ENCODE peak calls at places on chromosomes 12 and 14, in seven cellular contexts. One of them, this sample, is unnamed.
A peak's percentile ranks its signal among the peaks of the same experiment; 100 is the strongest.

GRCh38 chr12:27336254-27336653 is 3.6 kb downstream of the BMAL2 start:
- DNase-seq in right lobe of liver: no peak
- DNase-seq in uterus: no peak
- DNase-seq in stomach: peak; percentile 46
- DNase-seq in HepG2: no peak
- DNase-seq in A549: no peak
- DNase-seq in IMR-90: no peak
- DNase-seq in this sample: no peak

GRCh38 chr14:52314521-52315354 is 626 bp downstream of the PTGER2 start:
- DNase-seq in right lobe of liver: peak; percentile 51
- DNase-seq in uterus: peak; percentile 36
- DNase-seq in stomach: peak; percentile 34
- DNase-seq in HepG2: no peak
- DNase-seq in A549: peak; percentile 27
- DNase-seq in IMR-90: peak; percentile 32
- DNase-seq in this sample: peak; percentile 55

GRCh38 chr14:80781968-80782367 is 159.6 kb downstream of the CEP128 start:
- DNase-seq in right lobe of liver: no peak
- DNase-seq in uterus: no peak
- DNase-seq in stomach: no peak
- DNase-seq in HepG2: no peak
- DNase-seq in A549: no peak
- DNase-seq in IMR-90: peak; percentile 47
- DNase-seq in this sample: no peak

GRCh38 chr14:22598896-22599244 is 770 bp downstream of the ABHD4 start:
- DNase-seq in right lobe of liver: no peak
- DNase-seq in uterus: peak; percentile 72
- DNase-seq in stomach: peak; percentile 64
- DNase-seq in HepG2: peak; percentile 82
- DNase-seq in A549: peak; percentile 81
- DNase-seq in IMR-90: peak; percentile 71
- DNase-seq in this sample: peak; percentile 74

GRCh38 chr12:5588231-5588995 is 156.5 kb downstream of the NTF3 start:
- DNase-seq in right lobe of liver: no peak
- DNase-seq in uterus: no peak
- DNase-seq in stomach: no peak
- DNase-seq in HepG2: no peak
- DNase-seq in A549: no peak
- DNase-seq in IMR-90: peak; percentile 45
- DNase-seq in this sample: no peak

GRCh38 chr12:752673-753400 is 458 bp downstream of the WNK1 start:
- DNase-seq in right lobe of liver: peak; percentile 78
- DNase-seq in uterus: no peak
- DNase-seq in stomach: peak; percentile 68
- DNase-seq in HepG2: no peak
- DNase-seq in A549: no peak
- DNase-seq in IMR-90: peak; percentile 21
- DNase-seq in this sample: peak; percentile 45

GRCh38 chr12:116598341-116599284 is 39.4 kb downstream of the MAP1LC3B2 start:
- DNase-seq in right lobe of liver: no peak
- DNase-seq in uterus: peak; percentile 51
- DNase-seq in stomach: no peak
- DNase-seq in HepG2: no peak
- DNase-seq in A549: no peak
- DNase-seq in IMR-90: no peak
- DNase-seq in this sample: no peak

GRCh38 chr12:111406474-111407370 is 999 bp downstream of the SH2B3 start:
- DNase-seq in right lobe of liver: no peak
- DNase-seq in uterus: no peak
- DNase-seq in stomach: no peak
- DNase-seq in HepG2: no peak
- DNase-seq in A549: no peak
- DNase-seq in IMR-90: no peak
- DNase-seq in this sample: no peak

GRCh38 chr12:6708968-6709394 is 8.4 kb upstream of the PIANP start:
- DNase-seq in right lobe of liver: no peak
- DNase-seq in uterus: no peak
- DNase-seq in stomach: no peak
- DNase-seq in HepG2: no peak
- DNase-seq in A549: no peak
- DNase-seq in IMR-90: no peak
- DNase-seq in this sample: no peak

GRCh38 chr12:1496162-1496925 is 98.0 kb downstream of the FBXL14 start:
- DNase-seq in right lobe of liver: no peak
- DNase-seq in uterus: no peak
- DNase-seq in stomach: peak; percentile 52
- DNase-seq in HepG2: no peak
- DNase-seq in A549: no peak
- DNase-seq in IMR-90: peak; percentile 31
- DNase-seq in this sample: no peak

GRCh38 chr12:11171953-11172675 is 1.1 kb downstream of the SMIM10L1 start:
- DNase-seq in right lobe of liver: no peak
- DNase-seq in uterus: no peak
- DNase-seq in stomach: no peak
- DNase-seq in HepG2: peak; percentile 6
- DNase-seq in A549: peak; percentile 10
- DNase-seq in IMR-90: peak; percentile 19
- DNase-seq in this sample: no peak

GRCh38 chr14:39628087-39628486 is 195.9 kb upstream of the FBXO33 start:
- DNase-seq in right lobe of liver: no peak
- DNase-seq in uterus: no peak
- DNase-seq in stomach: no peak
- DNase-seq in HepG2: no peak
- DNase-seq in A549: no peak
- DNase-seq in IMR-90: no peak
- DNase-seq in this sample: no peak

GRCh38 chr12:128930591-128930990 is 77.3 kb downstream of the GLT1D1 start:
- DNase-seq in right lobe of liver: no peak
- DNase-seq in uterus: no peak
- DNase-seq in stomach: no peak
- DNase-seq in HepG2: no peak
- DNase-seq in A549: no peak
- DNase-seq in IMR-90: no peak
- DNase-seq in this sample: no peak

GRCh38 chr12:108853426-108853825 is 4.0 kb downstream of the SSH1 start:
- DNase-seq in right lobe of liver: no peak
- DNase-seq in uterus: no peak
- DNase-seq in stomach: no peak
- DNase-seq in HepG2: no peak
- DNase-seq in A549: no peak
- DNase-seq in IMR-90: no peak
- DNase-seq in this sample: no peak

GRCh38 chr12:108854055-108854452 is 3.3 kb downstream of the SSH1 start:
- DNase-seq in right lobe of liver: no peak
- DNase-seq in uterus: peak; percentile 76
- DNase-seq in stomach: no peak
- DNase-seq in HepG2: peak; percentile 6
- DNase-seq in A549: no peak
- DNase-seq in IMR-90: peak; percentile 95
- DNase-seq in this sample: no peak

GRCh38 chr12:108856170-108856427 is 1.3 kb downstream of the SSH1 start:
- DNase-seq in right lobe of liver: no peak
- DNase-seq in uterus: no peak
- DNase-seq in stomach: no peak
- DNase-seq in HepG2: no peak
- DNase-seq in A549: no peak
- DNase-seq in IMR-90: no peak
- DNase-seq in this sample: no peak

GRCh38 chr12:108855284-108856169 is 1.9 kb downstream of the SSH1 start:
- DNase-seq in right lobe of liver: no peak
- DNase-seq in uterus: no peak
- DNase-seq in stomach: no peak
- DNase-seq in HepG2: peak; percentile 43
- DNase-seq in A549: no peak
- DNase-seq in IMR-90: peak; percentile 52
- DNase-seq in this sample: no peak

DNA sequence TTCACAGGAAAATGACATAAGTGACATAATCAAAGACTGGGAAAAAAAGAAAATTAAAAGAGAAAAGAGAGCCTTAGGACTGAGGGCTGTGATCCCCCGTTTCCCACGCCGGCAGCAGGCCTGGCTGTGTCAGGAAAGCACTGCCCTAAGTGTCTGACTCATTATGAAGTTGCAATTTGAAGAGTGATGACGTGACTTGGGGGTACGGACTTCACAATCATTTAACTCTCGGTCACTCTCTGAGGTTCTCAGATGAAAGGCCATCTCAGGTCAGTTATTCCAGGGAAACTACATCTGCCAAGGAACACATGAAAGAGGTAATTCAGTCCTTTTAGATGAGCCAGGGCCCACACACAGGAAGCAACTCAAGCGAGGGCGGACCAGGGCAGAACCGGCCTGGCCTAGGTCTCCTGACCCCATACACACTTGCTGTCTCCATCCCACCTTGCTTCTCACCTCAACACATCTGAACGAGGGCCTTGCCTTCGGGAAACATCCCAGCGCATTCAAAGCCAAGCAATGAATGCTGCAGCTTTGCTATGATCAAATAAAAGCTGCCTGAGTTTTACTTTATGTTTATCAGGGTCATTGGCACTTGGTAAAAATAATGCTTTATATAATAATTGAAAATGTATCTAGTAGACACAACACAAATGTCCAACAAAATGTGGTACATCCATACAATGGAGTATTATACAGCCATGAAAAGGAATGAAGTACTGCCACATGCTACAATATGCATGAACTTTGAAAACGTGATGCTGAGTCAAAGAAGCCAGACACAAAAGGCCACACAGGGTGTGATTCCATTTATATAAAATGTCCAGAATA is 2.7 kb downstream of the SSH1 start:
- DNase-seq in right lobe of liver: no peak
- DNase-seq in uterus: peak; percentile 74
- DNase-seq in stomach: no peak
- DNase-seq in HepG2: no peak
- DNase-seq in A549: peak; percentile 75
- DNase-seq in IMR-90: peak; percentile 100
- DNase-seq in this sample: no peak
- H3K4me1 ChIP-seq in right lobe of liver: no peaks in the 10 kb centered on the region
- H3K4me1 ChIP-seq in uterus: peaks cover 10% of the 10 kb centered on the region
- H3K4me1 ChIP-seq in stomach: peaks cover 87% of the 10 kb centered on the region
- H3K4me1 ChIP-seq in HepG2: peaks cover 32% of the 10 kb centered on the region
- H3K4me1 ChIP-seq in A549: peaks cover 71% of the 10 kb centered on the region
- H3K4me1 ChIP-seq in IMR-90: peaks cover 30% of the 10 kb centered on the region
- H3K4me1 ChIP-seq in this sample: no peaks in the 10 kb centered on the region

DNA sequence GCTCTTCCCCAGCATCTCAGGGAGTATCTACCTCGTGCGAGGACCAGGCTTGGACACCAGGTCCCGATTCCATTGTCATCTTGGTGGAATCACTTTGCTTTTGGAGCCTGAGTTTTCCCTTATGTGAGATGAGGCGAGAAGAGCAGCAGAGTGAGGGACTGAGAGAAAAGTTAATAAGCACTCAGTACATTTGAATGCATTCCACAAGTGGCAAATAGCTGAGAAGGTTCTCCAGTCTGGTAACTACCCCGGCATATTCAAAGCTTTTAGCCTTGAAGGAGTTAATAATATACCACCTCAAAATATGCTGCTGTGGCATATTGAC is 465 bp upstream of the GALC start:
- DNase-seq in right lobe of liver: no peak
- DNase-seq in uterus: no peak
- DNase-seq in stomach: no peak
- DNase-seq in HepG2: no peak
- DNase-seq in A549: no peak
- DNase-seq in IMR-90: no peak
- DNase-seq in this sample: no peak
- TF ChIP-seq POLR2A in right lobe of liver: no peak
- TF ChIP-seq POLR2A in uterus: no peak
- TF ChIP-seq POLR2A in stomach: no peak
- TF ChIP-seq POLR2A in HepG2: no peak
- TF ChIP-seq POLR2A in A549: no peak
- TF ChIP-seq POLR2A in IMR-90: no peak
- TF ChIP-seq POLR2A in this sample: no peak

GRCh38 chr12:50222275-50222783 is 55.2 kb upstream of the CERS5 start:
- DNase-seq in right lobe of liver: no peak
- DNase-seq in uterus: peak; percentile 78
- DNase-seq in stomach: peak; percentile 33
- DNase-seq in HepG2: no peak
- DNase-seq in A549: no peak
- DNase-seq in IMR-90: peak; percentile 95
- DNase-seq in this sample: peak; percentile 34
- H3K4me1 ChIP-seq in right lobe of liver: no peaks in the 10 kb centered on the region
- H3K4me1 ChIP-seq in uterus: no peaks in the 10 kb centered on the region
- H3K4me1 ChIP-seq in stomach: peaks cover 65% of the 10 kb centered on the region
- H3K4me1 ChIP-seq in HepG2: peaks cover 9% of the 10 kb centered on the region
- H3K4me1 ChIP-seq in A549: peaks cover 54% of the 10 kb centered on the region
- H3K4me1 ChIP-seq in IMR-90: peaks cover 12% of the 10 kb centered on the region
- H3K4me1 ChIP-seq in this sample: peaks cover 5% of the 10 kb centered on the region

GRCh38 chr14:102000902-102001301 is 36.5 kb downstream of the DYNC1H1 start:
- DNase-seq in right lobe of liver: no peak
- DNase-seq in uterus: no peak
- DNase-seq in stomach: no peak
- DNase-seq in HepG2: no peak
- DNase-seq in A549: no peak
- DNase-seq in IMR-90: no peak
- DNase-seq in this sample: no peak
- TF ChIP-seq POLR2A in right lobe of liver: no peak
- TF ChIP-seq POLR2A in uterus: no peak
- TF ChIP-seq POLR2A in stomach: no peak
- TF ChIP-seq POLR2A in HepG2: no peak
- TF ChIP-seq POLR2A in A549: no peak
- TF ChIP-seq POLR2A in IMR-90: no peak
- TF ChIP-seq POLR2A in this sample: no peak

GRCh38 chr14:68373847-68374582 is 418.9 kb downstream of the ZFP36L1 start:
- DNase-seq in right lobe of liver: no peak
- DNase-seq in uterus: no peak
- DNase-seq in stomach: no peak
- DNase-seq in HepG2: no peak
- DNase-seq in A549: no peak
- DNase-seq in IMR-90: no peak
- DNase-seq in this sample: no peak

GRCh38 chr14:68376067-68376810 is 416.6 kb downstream of the ZFP36L1 start:
- DNase-seq in right lobe of liver: no peak
- DNase-seq in uterus: no peak
- DNase-seq in stomach: no peak
- DNase-seq in HepG2: no peak
- DNase-seq in A549: no peak
- DNase-seq in IMR-90: no peak
- DNase-seq in this sample: no peak

GRCh38 chr14:68374682-68375081 is 418.2 kb downstream of the ZFP36L1 start:
- DNase-seq in right lobe of liver: no peak
- DNase-seq in uterus: peak; percentile 47
- DNase-seq in stomach: no peak
- DNase-seq in HepG2: no peak
- DNase-seq in A549: no peak
- DNase-seq in IMR-90: no peak
- DNase-seq in this sample: no peak

GRCh38 chr14:68377056-68377455 is 415.8 kb downstream of the ZFP36L1 start:
- DNase-seq in right lobe of liver: no peak
- DNase-seq in uterus: no peak
- DNase-seq in stomach: no peak
- DNase-seq in HepG2: no peak
- DNase-seq in A549: no peak
- DNase-seq in IMR-90: no peak
- DNase-seq in this sample: no peak

GRCh38 chr14:68375371-68375770 is 417.5 kb downstream of the ZFP36L1 start:
- DNase-seq in right lobe of liver: no peak
- DNase-seq in uterus: no peak
- DNase-seq in stomach: no peak
- DNase-seq in HepG2: no peak
- DNase-seq in A549: no peak
- DNase-seq in IMR-90: no peak
- DNase-seq in this sample: no peak
- H3K4me1 ChIP-seq in right lobe of liver: no peaks in the 10 kb centered on the region
- H3K4me1 ChIP-seq in uterus: peaks cover 14% of the 10 kb centered on the region
- H3K4me1 ChIP-seq in stomach: peaks cover 32% of the 10 kb centered on the region
- H3K4me1 ChIP-seq in HepG2: peaks cover 33% of the 10 kb centered on the region
- H3K4me1 ChIP-seq in A549: peaks cover 10% of the 10 kb centered on the region
- H3K4me1 ChIP-seq in IMR-90: peaks cover 5% of the 10 kb centered on the region
- H3K4me1 ChIP-seq in this sample: no peaks in the 10 kb centered on the region